ENCODE peak calls at places on chromosomes 1 and 21, in four cellular contexts. S is right lobe of liver, T is progenitor cell of endocrine pancreas, E is endothelial cell. K is an unnamed sample.

GRCh38 chr21:42281196-42281680 is 34.0 kb downstream of the TFF3 start:
- DNase-seq in S (no peak), T (no peak), E (no peak), K (no peak)

GRCh38 chr1:29490204-29490934 is 254.0 kb downstream of the PTPRU start:
- DNase-seq in S (no peak), T (no peak), E (no peak), K (no peak)

GRCh38 chr1:12049625-12050024 is 13.5 kb upstream of the TNFRSF8 start:
- DNase-seq in S (no peak), T (no peak), E (no peak), K (no peak)

GRCh38 chr1:218380125-218380977 is 35.2 kb downstream of the TGFB2 start:
- DNase-seq in S (no peak), T (no peak), E (no peak), K (no peak)

GRCh38 chr1:112234710-112235109 is 161.3 kb upstream of the CTTNBP2NL start:
- DNase-seq in S (no peak), T (no peak), E (no peak), K (no peak)

GRCh38 chr1:152110365-152110859 is 4.8 kb downstream of the TCHH start:
- DNase-seq in S (peak; percentile 55), T (no peak), E (no peak), K (peak; percentile 40)

GRCh38 chr1:222736470-222736869 is 532 bp upstream of the FAM177B start:
- DNase-seq in S (no peak), T (no peak), E (no peak), K (no peak)

GRCh38 chr1:189962171-189962570 is 515.5 kb downstream of the BRINP3 start:
- DNase-seq in S (no peak), T (no peak), E (no peak), K (no peak)

GRCh38 chr1:226653311-226653921 is 85.7 kb downstream of the ITPKB start:
- DNase-seq in S (peak; percentile 37), T (no peak), E (no peak), K (no peak)

GRCh38 chr1:25701030-25701785 is 84.6 kb downstream of the MAN1C1 start:
- DNase-seq in S (no peak), T (no peak), E (no peak), K (no peak)

DNA sequence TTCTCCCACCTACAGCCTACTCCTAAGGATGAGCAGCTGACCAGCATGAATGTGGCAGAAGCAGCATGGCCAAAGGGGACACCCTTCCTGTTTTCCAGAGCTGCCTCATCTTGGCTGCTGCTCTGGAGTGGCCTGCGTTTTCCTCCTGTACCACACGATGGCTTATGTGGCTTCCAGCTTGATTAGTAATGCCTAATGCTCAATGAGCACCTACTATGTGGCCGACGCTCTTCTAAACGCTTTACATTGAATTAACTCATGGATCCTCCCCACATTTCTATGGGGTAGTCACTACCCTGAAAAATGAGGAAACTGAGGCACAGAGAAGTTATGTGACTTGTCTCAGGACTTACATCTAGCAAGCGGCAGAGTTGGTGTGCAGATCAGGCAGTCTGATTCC is 18.0 kb upstream of the SDHB start:
- DNase-seq in S (no peak), T (no peak), E (no peak), K (no peak)
- TF ChIP-seq CTCF in S (no peak), T (no peak), E (no peak), K (no peak)

DNA sequence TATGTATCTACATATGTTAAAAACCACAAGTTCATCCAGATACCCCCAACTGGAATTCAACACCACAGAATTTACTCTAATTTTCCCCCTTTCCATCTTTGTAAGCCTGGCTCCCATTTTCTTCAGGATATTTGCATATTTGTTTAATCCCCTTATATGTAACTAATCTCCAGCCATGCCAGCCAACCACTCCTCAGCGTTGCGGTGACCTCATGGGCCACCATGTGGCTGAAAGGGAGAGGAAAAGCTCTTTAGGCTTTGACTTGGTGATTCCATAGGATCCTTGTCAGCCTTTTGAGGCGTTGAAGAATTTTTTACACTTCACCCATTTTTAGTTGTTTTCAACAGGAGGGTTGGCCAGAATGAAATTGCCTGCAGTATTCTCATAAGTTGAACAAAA is 10.0 kb downstream of the CLDN19 start:
- DNase-seq in S (no peak), T (no peak), E (no peak), K (no peak)
- TF ChIP-seq CTCF in S (no peak), T (no peak), E (no peak), K (no peak)

DNA sequence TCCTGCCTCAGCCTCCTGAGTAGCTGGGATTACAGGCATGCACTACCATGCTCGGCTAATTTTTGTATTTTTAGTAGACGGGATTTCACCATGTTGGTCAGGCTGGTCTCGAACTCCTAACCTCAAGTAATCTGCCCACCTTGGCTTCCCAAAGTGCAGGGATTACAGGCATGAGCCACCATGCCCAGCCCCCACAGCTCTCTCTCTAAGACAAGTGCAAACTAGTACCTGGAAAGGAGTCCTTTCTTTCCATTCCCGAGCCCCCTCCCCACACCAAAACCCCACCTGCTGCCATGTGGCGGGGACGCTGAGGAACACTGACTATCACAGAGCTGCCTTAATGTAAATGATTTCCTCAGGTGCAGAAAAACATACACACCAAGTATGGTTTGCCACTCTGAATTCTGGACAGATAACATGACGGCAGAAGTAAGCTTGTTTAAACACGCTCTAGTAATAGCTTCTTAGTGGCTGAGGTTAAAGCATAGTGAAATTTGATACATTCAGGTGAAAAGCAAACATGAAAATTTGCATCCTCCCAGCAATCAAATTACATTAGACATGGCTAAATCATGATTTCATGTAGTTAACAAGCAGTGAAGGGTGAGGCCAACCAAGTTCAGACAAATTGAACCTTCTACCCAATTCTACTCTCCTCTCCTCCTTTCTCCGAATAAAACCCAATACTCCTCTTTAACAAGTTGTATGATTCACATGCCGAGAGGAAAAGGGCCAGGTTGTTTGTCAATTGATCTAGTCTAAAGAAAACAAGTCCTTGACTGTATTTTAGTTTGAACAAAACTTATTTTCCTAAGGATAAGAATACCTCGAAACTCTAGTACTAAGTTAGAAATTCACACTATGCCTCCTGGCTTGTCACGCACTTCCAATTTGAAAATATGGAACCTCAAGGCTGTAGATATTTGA is 19.8 kb downstream of the ERRFI1 start:
- DNase-seq in S (no peak), T (no peak), E (no peak), K (no peak)
- TF ChIP-seq CTCF in S (no peak), T (no peak), E (no peak), K (no peak)

DNA sequence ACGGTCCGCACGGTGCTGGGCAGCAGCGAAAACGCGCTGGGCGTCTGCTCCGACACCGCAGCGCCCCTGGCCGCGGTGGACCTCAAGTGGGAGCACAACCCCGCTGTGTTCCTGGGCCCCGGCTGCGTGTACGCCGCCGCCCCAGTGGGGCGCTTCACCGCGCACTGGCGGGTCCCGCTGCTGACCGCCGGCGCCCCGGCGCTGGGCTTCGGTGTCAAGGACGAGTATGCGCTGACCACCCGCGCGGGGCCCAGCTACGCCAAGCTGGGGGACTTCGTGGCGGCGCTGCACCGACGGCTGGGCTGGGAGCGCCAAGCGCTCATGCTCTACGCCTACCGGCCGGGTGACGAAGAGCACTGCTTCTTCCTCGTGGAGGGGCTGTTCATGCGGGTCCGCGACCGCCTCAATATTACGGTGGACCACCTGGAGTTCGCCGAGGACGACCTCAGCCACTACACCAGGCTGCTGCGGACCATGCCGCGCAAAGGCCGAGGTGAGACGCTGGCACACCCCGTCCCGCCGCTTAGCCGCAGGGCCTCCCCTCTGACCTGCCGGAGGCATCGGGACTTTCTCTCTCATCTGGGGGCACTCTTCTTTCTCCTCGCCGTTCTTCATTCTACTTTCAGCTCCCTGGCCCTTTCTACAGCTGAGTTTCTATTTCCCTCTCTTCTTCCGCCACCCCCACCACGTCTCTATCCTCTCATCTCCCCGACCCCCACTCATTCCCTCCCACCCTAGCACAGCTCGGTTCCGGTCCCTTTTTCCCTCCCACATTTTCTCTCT is 1.0 kb downstream of the NPR1 start:
- DNase-seq in S (peak; percentile 58), T (peak; percentile 46), E (peak; percentile 43), K (peak; percentile 57)
- TF ChIP-seq CTCF in S (no peak), T (peak; percentile 39), E (peak; percentile 19), K (no peak)

GRCh38 chr1:225371366-225371765 is 56.5 kb downstream of the LBR start:
- DNase-seq in S (no peak), T (no peak), E (no peak), K (no peak)
- TF ChIP-seq CTCF in S (no peak), T (no peak), E (no peak), K (no peak)

DNA sequence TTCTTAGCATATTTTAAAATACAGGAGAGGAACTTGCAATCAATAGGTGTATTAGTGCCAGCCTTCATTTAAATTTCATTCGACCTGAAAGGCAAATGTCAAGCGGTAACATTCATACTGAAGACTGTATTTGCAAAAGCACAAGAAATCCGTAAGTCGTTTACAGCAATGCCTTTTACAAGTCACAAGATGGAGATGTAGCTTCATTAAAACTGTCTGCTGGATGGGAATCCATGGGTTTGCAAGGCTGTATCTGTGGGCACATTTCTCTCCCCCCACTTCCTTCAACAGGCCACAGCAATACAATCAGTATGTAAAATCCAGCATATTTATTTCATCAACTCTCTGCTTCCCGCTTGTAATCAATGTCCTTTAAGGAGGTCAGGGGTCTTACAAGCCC is 147.1 kb downstream of the SLC45A1 start:
- DNase-seq in S (no peak), T (no peak), E (no peak), K (no peak)
- TF ChIP-seq CTCF in S (no peak), T (no peak), E (no peak), K (no peak)